ENCODE peak calls at places on chromosomes 4 and X, in nine cellular contexts. B is body of pancreas, A is A549, F is stomach, H is upper lobe of left lung, E is HCT116, J is adrenal gland, U is endothelial cell of umbilical vein, N is esophagus squamous epithelium. D is an unnamed sample.
A peak's percentile ranks its signal among the peaks of the same experiment; 100 is the strongest.

GRCh38 chr4:64718091-64718490 is 308.8 kb upstream of the TECRL start:
- DNase-seq in U (no peak), F (no peak), N (no peak), H (no peak), J (no peak), E (no peak), B (no peak), A (no peak), D (no peak)

GRCh38 chrX:107154787-107155620 is 36.4 kb upstream of the RBM41 start:
- DNase-seq in U (no peak), B (no peak), J (no peak), N (no peak), E (no peak), A (peak; percentile 21), F (no peak), H (no peak), D (no peak)

GRCh38 chr4:183244506-183244905 is 75.6 kb downstream of the CLDN22 start:
- DNase-seq in A (no peak), H (no peak), B (peak; percentile 25), F (no peak), U (no peak), E (no peak), J (no peak), N (no peak), D (no peak)

GRCh38 chrX:66914082-66914481 is 275.2 kb upstream of the EDA2R start:
- DNase-seq in E (no peak), F (no peak), U (no peak), H (no peak), B (peak; percentile 2), A (no peak), J (no peak), N (no peak), D (no peak)

GRCh38 chrX:118839334-118839958 is 15.8 kb downstream of the ZCCHC12 start:
- DNase-seq in N (no peak), B (peak; percentile 70), A (peak; percentile 74), E (peak; percentile 19), J (peak; percentile 89), F (peak; percentile 72), U (peak; percentile 55), H (peak; percentile 92), D (peak; percentile 93)

GRCh38 chr4:147334478-147334877 is 146.4 kb upstream of the EDNRA start:
- DNase-seq in E (no peak), H (no peak), J (no peak), F (no peak), U (peak; percentile 44), A (no peak), N (no peak), B (no peak), D (no peak)

GRCh38 chrX:38458071-38458470 is 103.3 kb upstream of the TSPAN7 start:
- DNase-seq in J (no peak), A (no peak), B (no peak), N (no peak), F (no peak), U (no peak), E (no peak), H (no peak), D (no peak)

GRCh38 chr4:74789518-74789917 is 4.8 kb downstream of the BTC start:
- DNase-seq in E (no peak), N (no peak), J (no peak), F (no peak), H (no peak), B (no peak), U (no peak), A (no peak), D (no peak)

GRCh38 chr4:56874166-56874565 is 33.5 kb upstream of the REST start:
- DNase-seq in U (no peak), N (no peak), B (no peak), E (no peak), F (no peak), J (no peak), H (no peak), A (no peak), D (no peak)

GRCh38 chr4:56871357-56871993 is 36.2 kb upstream of the REST start:
- DNase-seq in A (no peak), E (no peak), B (no peak), F (no peak), N (no peak), U (no peak), J (no peak), H (no peak), D (no peak)

GRCh38 chr4:56870927-56871326 is 36.8 kb upstream of the REST start:
- DNase-seq in U (no peak), H (no peak), N (no peak), A (no peak), B (no peak), J (no peak), F (no peak), E (no peak), D (peak; percentile 0)

GRCh38 chr4:56876264-56876663 is 31.4 kb upstream of the REST start:
- DNase-seq in E (no peak), A (no peak), N (no peak), H (no peak), U (no peak), J (no peak), B (no peak), F (no peak), D (no peak)

DNA sequence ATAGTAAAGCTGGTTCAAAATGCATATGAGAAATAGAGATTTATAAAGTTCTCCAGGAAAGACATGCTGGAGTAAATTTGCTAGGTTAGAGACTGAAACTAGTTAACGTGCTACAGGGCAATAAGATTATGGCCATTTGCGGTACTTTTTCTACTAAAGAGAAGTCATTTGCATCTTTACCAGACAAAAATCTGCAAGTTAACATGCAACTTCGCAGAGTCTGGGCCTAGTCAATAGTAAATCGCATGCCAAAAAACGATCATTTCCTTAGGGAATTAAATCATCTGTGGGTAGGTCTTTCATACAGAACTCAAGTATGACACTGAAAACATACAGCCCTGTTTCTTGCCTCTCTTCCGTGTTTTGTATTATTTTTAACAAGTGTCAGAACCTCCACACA is 32.8 kb upstream of the REST start:
- DNase-seq in A (no peak), N (no peak), F (no peak), U (no peak), H (no peak), B (no peak), E (no peak), J (no peak), D (no peak)
- H3K4me3 ChIP-seq in A (no peak overlapping the region), N (no peak overlapping the region), F (no peak overlapping the region), U (no peak overlapping the region), H (no peak overlapping the region), B (no peak overlapping the region), E (no peak overlapping the region), J (no peak overlapping the region), D (no peak overlapping the region)

GRCh38 chrX:13689519-13690211 is 737 bp downstream of the RAB9A start:
- DNase-seq in N (no peak), U (peak; percentile 52), J (peak; percentile 45), H (no peak), B (no peak), F (no peak), A (no peak), E (no peak), D (no peak)

GRCh38 chrX:13687203-13687602 is 1.7 kb upstream of the RAB9A start:
- DNase-seq in F (no peak), H (no peak), A (no peak), J (no peak), B (no peak), N (no peak), E (no peak), U (no peak), D (no peak)

GRCh38 chrX:13688384-13688771 is 550 bp upstream of the RAB9A start:
- DNase-seq in J (no peak), U (no peak), H (no peak), B (no peak), E (no peak), F (no peak), A (no peak), N (no peak), D (no peak)

GRCh38 chrX:13690836-13691235 is 1.9 kb downstream of the RAB9A start:
- DNase-seq in H (no peak), N (no peak), F (no peak), A (no peak), U (no peak), B (no peak), J (no peak), E (no peak), D (no peak)

DNA sequence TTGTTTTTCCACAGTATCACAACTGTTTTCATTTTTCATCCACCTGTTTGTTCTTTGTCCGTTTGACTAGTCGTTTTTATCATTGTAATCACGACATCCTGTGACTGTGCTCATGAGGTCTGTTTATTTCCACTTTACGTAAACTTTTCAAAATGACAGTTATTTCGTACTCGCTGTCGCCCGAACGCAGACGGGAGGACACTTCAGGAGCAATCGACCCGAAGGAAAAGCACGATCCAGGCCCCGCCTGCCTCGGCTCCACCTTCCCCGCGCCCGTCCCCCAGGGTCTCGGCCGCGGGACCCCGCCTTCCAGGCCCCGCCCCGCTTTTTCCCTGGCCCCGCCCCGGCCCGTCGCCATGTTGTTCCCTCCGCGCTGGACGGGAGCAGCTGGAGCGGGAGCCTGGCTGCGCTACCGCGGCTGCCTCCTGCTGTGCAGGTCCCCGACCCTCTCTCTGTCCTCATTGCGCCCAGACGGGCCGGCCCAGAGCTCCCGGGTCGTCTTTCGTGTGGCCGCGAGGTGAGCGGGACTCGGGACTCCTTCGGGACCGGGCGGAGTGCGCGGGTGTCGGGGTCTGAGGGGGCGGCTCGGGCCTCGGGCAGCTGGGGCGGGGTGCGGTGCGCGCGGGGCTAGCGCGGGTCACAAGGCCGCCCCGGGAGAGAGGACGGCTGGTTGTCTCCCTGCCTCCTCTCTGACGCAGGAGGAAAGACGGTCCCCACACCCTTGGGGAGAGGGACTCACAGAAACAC is at the start of gene RAB9A:
- DNase-seq in B (peak; percentile 84), E (peak; percentile 38), N (no peak), A (peak; percentile 76), J (peak; percentile 87), H (peak; percentile 97), F (peak; percentile 88), U (peak; percentile 76), D (peak; percentile 97)
- TF ChIP-seq POLR2A in B (peak; percentile 89), E (no peak), N (peak; percentile 94), A (peak; percentile 94), J (peak; percentile 90), H (peak; percentile 66), F (no peak), U (peak; percentile 66), D (peak; percentile 90)

GRCh38 chrX:71216446-71216845 is 6.6 kb upstream of the GJB1 start:
- DNase-seq in A (no peak), F (no peak), H (no peak), B (peak; percentile 30), E (no peak), U (no peak), N (no peak), J (no peak), D (no peak)

GRCh38 chrX:71214152-71214551 is 8.9 kb upstream of the GJB1 start:
- DNase-seq in A (no peak), U (no peak), H (no peak), J (no peak), B (peak; percentile 20), N (no peak), E (no peak), F (no peak), D (no peak)

GRCh38 chrX:71214604-71215334 is 8.3 kb upstream of the GJB1 start:
- DNase-seq in H (no peak), B (peak; percentile 93), E (no peak), N (no peak), A (no peak), F (peak; percentile 70), U (no peak), J (no peak), D (no peak)

GRCh38 chrX:71217298-71217697 is 5.7 kb upstream of the GJB1 start:
- DNase-seq in E (no peak), B (no peak), N (no peak), J (no peak), H (no peak), A (no peak), F (no peak), U (no peak), D (no peak)

GRCh38 chrX:71215335-71215912 is 7.6 kb upstream of the GJB1 start:
- DNase-seq in E (no peak), A (no peak), N (no peak), B (peak; percentile 54), F (peak; percentile 40), H (no peak), J (no peak), U (no peak), D (no peak)
- H3K4me3 ChIP-seq in E (no peak overlapping the region), A (no peak overlapping the region), N (no peak overlapping the region), B (peak overlapping the region; percentile 21), F (peak overlapping the region; percentile 20), H (no peak overlapping the region), J (no peak overlapping the region), U (no peak overlapping the region), D (no peak overlapping the region)

GRCh38 chr4:58456727-58457384 is 1346.7 kb upstream of the IGFBP7 start:
- DNase-seq in J (no peak), E (no peak), U (no peak), A (no peak), H (peak; percentile 67), B (no peak), F (no peak), N (no peak), D (no peak)
- TF ChIP-seq POLR2A in J (no peak), E (no peak), U (no peak), A (no peak), H (no peak), B (no peak), F (no peak), N (no peak), D (no peak)

D was measured in lower leg skin.